ENCODE peak calls at places on chromosomes 12 and 14, in nine cellular contexts. B, U, K, D, M, I, W, Y and X are unnamed samples.

GRCh38 chr12:125267114-125267513 is 201.9 kb downstream of the AACS start:
- DNase-seq in M (no peak), D (no peak), I (no peak), Y (no peak), U (no peak), B (no peak), W (no peak), K (no peak), X (no peak)

GRCh38 chr12:79689477-79690155 is 1.1 kb downstream of the PAWR start:
- DNase-seq in B (peak; percentile 71), D (peak; percentile 38), M (peak; percentile 34), K (peak; percentile 27), W (no peak), I (no peak), Y (peak; percentile 52), U (no peak), X (no peak)

GRCh38 chr14:102928412-102929348 is 6.2 kb downstream of the AMN start:
- DNase-seq in W (no peak), I (no peak), D (no peak), B (peak; percentile 94), Y (no peak), M (peak; percentile 37), U (peak; percentile 52), K (no peak), X (no peak)

GRCh38 chr12:109331546-109331945 is 16.2 kb upstream of the MYO1H start:
- DNase-seq in M (no peak), D (no peak), K (no peak), W (no peak), U (no peak), B (no peak), Y (peak; percentile 31), I (no peak), X (no peak)

GRCh38 chr12:92028039-92028709 is 117.5 kb downstream of the BTG1 start:
- DNase-seq in B (no peak), K (no peak), U (no peak), Y (no peak), W (no peak), M (no peak), I (no peak), D (no peak), X (no peak)

GRCh38 chr12:69423037-69423905 is 46.9 kb upstream of the FRS2 start:
- DNase-seq in M (no peak), K (no peak), B (no peak), W (no peak), U (no peak), Y (no peak), I (no peak), D (no peak), X (no peak)

GRCh38 chr14:94138256-94138655 is 8.9 kb upstream of the IFI27L2 start:
- DNase-seq in U (no peak), Y (no peak), I (no peak), M (no peak), K (no peak), D (no peak), W (no peak), B (no peak), X (no peak)

GRCh38 chr14:35420036-35420811 is 15.7 kb upstream of the NFKBIA start:
- DNase-seq in M (no peak), U (no peak), B (no peak), W (no peak), D (no peak), I (no peak), Y (peak; percentile 32), K (no peak), X (no peak)

GRCh38 chr12:16359512-16360491 is 12.4 kb downstream of the MGST1 start:
- DNase-seq in D (peak; percentile 41), Y (peak; percentile 52), W (peak; percentile 31), U (peak; percentile 47), K (peak; percentile 56), M (peak; percentile 60), B (peak; percentile 90), I (no peak), X (no peak)

GRCh38 chr14:23573384-23573783 is 5.2 kb downstream of the JPH4 start:
- DNase-seq in Y (no peak), I (no peak), K (no peak), M (no peak), W (no peak), B (no peak), U (no peak), D (no peak), X (no peak)

GRCh38 chr14:74160763-74161162 is 76.0 kb downstream of the LIN52 start:
- DNase-seq in Y (no peak), W (no peak), U (no peak), K (no peak), B (no peak), D (no peak), I (no peak), M (no peak), X (no peak)

GRCh38 chr12:100473716-100474150 is at the start of gene NR1H4:
- DNase-seq in I (no peak), D (peak; percentile 18), M (no peak), W (no peak), K (peak; percentile 32), B (no peak), U (no peak), Y (no peak), X (no peak)

DNA sequence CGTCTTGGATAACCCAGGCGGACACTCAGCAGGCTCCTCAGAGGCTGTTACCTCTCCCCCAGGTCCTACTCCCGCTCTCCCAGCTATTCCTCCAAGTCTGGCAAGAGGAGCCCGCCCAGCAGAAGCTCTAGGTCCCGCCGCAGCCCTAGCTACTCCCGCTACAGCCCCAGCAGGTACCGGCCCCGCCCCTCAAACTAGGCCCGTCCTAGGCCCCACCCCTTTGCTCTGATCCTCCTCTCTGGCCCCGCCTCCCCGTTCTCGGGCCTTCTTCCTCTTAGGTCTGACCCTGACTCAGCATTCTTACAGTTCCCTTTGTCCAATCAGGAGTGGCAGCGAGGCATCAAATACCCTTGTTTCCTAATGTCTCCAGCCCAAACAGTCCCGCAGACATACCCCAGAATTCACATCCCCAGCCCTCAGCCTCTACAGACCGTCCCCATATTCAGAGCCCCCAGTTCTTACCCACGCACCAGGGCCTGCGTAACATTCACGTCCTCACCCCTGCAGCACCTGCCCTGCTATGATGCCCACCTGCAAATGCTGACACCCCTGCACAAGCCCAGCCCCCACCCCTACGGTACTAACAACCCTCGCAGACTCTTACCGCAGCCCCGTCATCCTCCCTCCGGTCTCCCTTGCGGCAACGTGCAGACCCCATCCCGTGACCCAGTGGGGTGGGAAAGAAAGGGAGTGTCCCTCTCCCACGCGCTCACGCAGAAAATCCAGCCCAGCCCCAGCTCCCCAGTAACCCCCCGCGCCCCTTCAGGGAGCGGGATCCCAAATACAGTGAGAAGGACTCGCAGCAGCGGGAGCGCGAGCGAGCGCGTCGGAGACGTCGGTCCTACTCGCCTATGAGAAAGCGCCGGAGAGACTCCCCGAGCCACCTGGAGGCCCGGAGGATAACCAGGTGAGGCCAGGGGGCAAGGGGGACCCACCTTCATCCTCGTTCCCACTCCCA is 25.0 kb upstream of the HSPB8 start:
- DNase-seq in W (peak; percentile 83), U (peak; percentile 68), D (no peak), I (no peak), B (peak; percentile 100), K (no peak), Y (no peak), M (peak; percentile 31), X (no peak)
- TF ChIP-seq REST in W (no peak), U (no peak), D (no peak), I (no peak), B (no peak), K (no peak), Y (no peak), M (no peak), X (no peak)

DNA sequence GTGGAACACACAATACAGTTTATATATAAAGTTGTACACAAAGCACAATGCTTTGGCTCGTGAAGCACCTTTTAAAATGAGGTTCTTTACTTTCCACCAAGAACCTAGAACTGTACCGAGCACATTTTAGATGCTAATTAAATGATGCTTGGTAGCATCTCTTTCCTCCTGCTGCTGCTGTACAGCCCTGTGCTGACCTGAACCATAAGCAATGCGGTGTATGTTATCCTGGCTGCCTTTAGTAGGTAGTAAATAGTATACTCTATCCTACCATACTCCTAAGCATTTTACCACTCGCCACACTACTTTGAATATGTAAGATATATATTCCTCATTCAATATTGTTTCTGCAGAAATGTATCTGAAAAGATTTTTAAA is 2.9 kb upstream of the RNASE8 start:
- DNase-seq in D (no peak), K (no peak), W (no peak), I (no peak), U (no peak), M (no peak), Y (no peak), B (no peak), X (no peak)
- H3K4me3 ChIP-seq in D (no peak overlapping the region), K (peak overlapping the region; percentile 40), W (no peak overlapping the region), I (no peak overlapping the region), U (no peak overlapping the region), M (no peak overlapping the region), Y (no peak overlapping the region), B (no peak overlapping the region), X (no peak overlapping the region)

GRCh38 chr14:59464651-59465569 is at the start of gene GPR135:
- DNase-seq in U (no peak), M (no peak), I (no peak), B (peak; percentile 70), W (no peak), K (peak; percentile 24), Y (peak; percentile 86), D (no peak), X (no peak)

GRCh38 chr14:59465570-59466150 is 480 bp upstream of the GPR135 start:
- DNase-seq in U (no peak), K (no peak), Y (no peak), B (no peak), W (no peak), I (no peak), M (no peak), D (no peak), X (no peak)

GRCh38 chr14:59460378-59460777 is 4.8 kb downstream of the GPR135 start:
- DNase-seq in I (no peak), Y (no peak), M (no peak), U (no peak), W (no peak), D (no peak), K (no peak), B (no peak), X (no peak)

GRCh38 chr14:59461891-59462290 is 3.3 kb downstream of the GPR135 start:
- DNase-seq in D (no peak), W (no peak), I (no peak), M (no peak), U (no peak), B (no peak), K (no peak), Y (no peak), X (no peak)

GRCh38 chr14:59463773-59464650 is 1.2 kb downstream of the GPR135 start:
- DNase-seq in M (no peak), Y (peak; percentile 80), D (no peak), W (no peak), K (no peak), U (no peak), I (no peak), B (peak; percentile 64), X (no peak)
- TF ChIP-seq REST in M (no peak), Y (no peak), D (no peak), W (no peak), K (no peak), U (no peak), I (no peak), B (no peak), X (no peak)

DNA sequence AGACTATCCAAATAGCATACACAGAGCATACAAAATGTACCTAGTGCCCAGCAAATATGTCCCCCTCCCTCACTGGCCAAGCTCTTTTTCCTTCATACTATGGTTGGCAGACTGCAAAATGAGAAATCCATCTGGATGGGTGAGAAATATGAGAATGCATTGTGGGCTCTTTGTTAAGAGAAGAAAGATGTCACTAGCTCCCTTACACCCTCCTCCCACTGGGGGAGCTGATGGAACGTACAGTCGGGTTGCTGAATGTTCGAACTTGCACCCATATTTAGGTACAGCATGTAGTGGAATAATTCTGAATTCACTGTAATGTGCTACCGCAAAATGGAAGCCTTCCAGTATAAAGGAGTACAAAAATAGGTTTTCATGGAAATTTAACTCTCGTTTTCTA is 377.5 kb downstream of the GRIN2B start:
- DNase-seq in U (no peak), W (no peak), B (no peak), Y (no peak), D (no peak), K (no peak), I (no peak), M (no peak), X (no peak)
- H3K4me3 ChIP-seq in U (no peak overlapping the region), W (no peak overlapping the region), B (no peak overlapping the region), Y (no peak overlapping the region), D (no peak overlapping the region), K (no peak overlapping the region), I (no peak overlapping the region), M (no peak overlapping the region), X (no peak overlapping the region)